ENCODE peak calls at places on chromosomes 13 and 19, in four cellular contexts. S is NCI-H1048, N is NCI-H2029 treated with DMSO at 0.1 percent for 48 hours, B is astrocyte of the cerebellum. M is an unnamed sample.

GRCh38 chr13:112839347-112840105 is 129.5 kb upstream of the MCF2L start:
- DNase-seq in S (no peak), N (no peak), B (peak), M (peak)

GRCh38 chr19:46133101-46133627 is 8.7 kb upstream of the IGFL3 start:
- DNase-seq in S (peak), N (peak), B (peak), M (peak)

GRCh38 chr13:67148219-67148583 is 81.9 kb downstream of the PCDH9 start:
- DNase-seq in S (no peak), N (no peak), B (no peak), M (no peak)

GRCh38 chr19:52138614-52139290 is 986 bp downstream of the ZNF616 start:
- DNase-seq in S (no peak), N (peak), B (no peak), M (no peak)

GRCh38 chr19:4967738-4968461 is 1.0 kb upstream of the KDM4B start:
- DNase-seq in S (no peak), N (no peak), B (no peak), M (no peak)

GRCh38 chr13:40377783-40378182 is 288.7 kb downstream of the FOXO1 start:
- DNase-seq in S (no peak), N (no peak), B (no peak), M (no peak)

GRCh38 chr13:43054803-43055802 is 31.7 kb downstream of the DNAJC15 start:
- DNase-seq in S (no peak), N (no peak), B (no peak), M (peak)

GRCh38 chr13:114110091-114110829 is 22.2 kb downstream of the RASA3 start:
- DNase-seq in S (no peak), N (no peak), B (no peak), M (no peak)

GRCh38 chr13:109146912-109147624 is 517.7 kb downstream of the MYO16 start:
- DNase-seq in S (no peak), N (no peak), B (peak), M (peak)

GRCh38 chr13:79525458-79525857 is 44.5 kb downstream of the NDFIP2 start:
- DNase-seq in S (no peak), N (no peak), B (no peak), M (no peak)

GRCh38 chr19:19545707-19546106 is 7.6 kb downstream of the CILP2 start:
- DNase-seq in S (no peak), N (no peak), B (no peak), M (no peak)

GRCh38 chr13:41061914-41062837 is 867 bp downstream of the WBP4 start:
- DNase-seq in S (no peak), N (no peak), B (peak), M (peak)

GRCh38 chr13:99856021-99856420 is 115.5 kb downstream of the ZIC5 start:
- DNase-seq in S (no peak), N (no peak), B (no peak), M (no peak)

GRCh38 chr19:52527134-52527953 is at the start of gene ZNF808:
- DNase-seq in S (peak), N (peak), B (peak), M (peak)

GRCh38 chr19:17931532-17932191 is 1.2 kb upstream of the CCDC124 start:
- DNase-seq in S (no peak), N (no peak), B (no peak), M (no peak)

GRCh38 chr13:30829145-30829544 is 76.9 kb upstream of the MEDAG start:
- DNase-seq in S (no peak), N (no peak), B (no peak), M (no peak)

GRCh38 chr13:42173789-42174343 is 98.1 kb upstream of the AKAP11 start:
- DNase-seq in S (no peak), N (no peak), B (no peak), M (no peak)

GRCh38 chr13:97695684-97696083 is 257.8 kb upstream of the IPO5 start:
- DNase-seq in S (no peak), N (no peak), B (no peak), M (no peak)

GRCh38 chr19:44737238-44738160 is 11.0 kb upstream of the BCL3 start:
- DNase-seq in S (no peak), N (no peak), B (peak), M (no peak)

GRCh38 chr19:38669532-38669931 is 22.1 kb downstream of the ACTN4 start:
- DNase-seq in S (no peak), N (no peak), B (no peak), M (no peak)

GRCh38 chr13:106597759-106598395 is 29.9 kb upstream of the ARGLU1 start:
- DNase-seq in S (no peak), N (no peak), B (no peak), M (no peak)

GRCh38 chr19:19319725-19320361 is 466 bp downstream of the SUGP1 start:
- DNase-seq in S (no peak), N (no peak), B (no peak), M (no peak)

GRCh38 chr13:29021717-29022116 is 201.6 kb downstream of the MTUS2 start:
- DNase-seq in S (no peak), N (no peak), B (no peak), M (no peak)

GRCh38 chr13:48950507-48950886 is 25.2 kb upstream of the FNDC3A start:
- DNase-seq in S (no peak), N (no peak), B (no peak), M (peak)

GRCh38 chr19:55473613-55474012 is 2.8 kb upstream of the ZNF628 start:
- DNase-seq in S (no peak), N (no peak), B (no peak), M (no peak)

GRCh38 chr19:27793128-27793643 is 1419.8 kb downstream of the UQCRFS1 start:
- DNase-seq in S (peak), N (peak), B (no peak), M (peak)

GRCh38 chr19:8396563-8397203 is 6.5 kb downstream of the RAB11B start:
- DNase-seq in S (no peak), N (no peak), B (no peak), M (peak)

GRCh38 chr19:3580156-3580955 is 4.9 kb upstream of the GIPC3 start:
- DNase-seq in S (no peak), N (no peak), B (peak), M (peak)

GRCh38 chr13:99415851-99416331 is 85.4 kb upstream of the TM9SF2 start:
- DNase-seq in S (no peak), N (no peak), B (no peak), M (no peak)

GRCh38 chr13:79860757-79861156 is 379.8 kb downstream of the NDFIP2 start:
- DNase-seq in S (no peak), N (no peak), B (no peak), M (no peak)

GRCh38 chr13:31987071-31987470 is 44.5 kb upstream of the FRY start:
- DNase-seq in S (no peak), N (no peak), B (no peak), M (no peak)

GRCh38 chr19:370641-371330 is 26.2 kb upstream of the MIER2 start:
- DNase-seq in S (no peak), N (no peak), B (no peak), M (no peak)

GRCh38 chr13:102724923-102725322 is 30.1 kb upstream of the METTL21C start:
- DNase-seq in S (no peak), N (no peak), B (peak), M (peak)

M was measured in fibroblast of the conjunctiva.